ENCODE peak calls at places on chromosomes 6 and 20, in seven cellular contexts. One of them, this sample, is unnamed.

GRCh38 chr20:22827916-22828315 is 207.2 kb upstream of the SSTR4 start:
- DNase-seq in aorta: no peak
- DNase-seq in endodermal cell: peak; percentile 23
- DNase-seq in SHP77 treated with DMSO at 0.1 percent for 48 hours: no peak
- DNase-seq in mucosa of gallbladder: no peak
- DNase-seq in neural crest cell: no peak
- DNase-seq in heart left ventricle: no peak
- DNase-seq in this sample: no peak

GRCh38 chr20:43959079-43959919 is 44.6 kb downstream of the TOX2 start:
- DNase-seq in aorta: peak; percentile 32
- DNase-seq in heart left ventricle: no peak
- DNase-seq in neural crest cell: no peak
- DNase-seq in SHP77 treated with DMSO at 0.1 percent for 48 hours: no peak
- DNase-seq in endodermal cell: peak; percentile 46
- DNase-seq in mucosa of gallbladder: peak; percentile 58
- DNase-seq in this sample: no peak

GRCh38 chr6:129191275-129191674 is 308.3 kb downstream of the LAMA2 start:
- DNase-seq in SHP77 treated with DMSO at 0.1 percent for 48 hours: no peak
- DNase-seq in endodermal cell: no peak
- DNase-seq in neural crest cell: no peak
- DNase-seq in aorta: no peak
- DNase-seq in mucosa of gallbladder: no peak
- DNase-seq in heart left ventricle: no peak
- DNase-seq in this sample: no peak

GRCh38 chr6:3119040-3119723 is 671 bp downstream of the BPHL start:
- DNase-seq in SHP77 treated with DMSO at 0.1 percent for 48 hours: peak; percentile 41
- DNase-seq in aorta: no peak
- DNase-seq in endodermal cell: no peak
- DNase-seq in neural crest cell: no peak
- DNase-seq in heart left ventricle: no peak
- DNase-seq in mucosa of gallbladder: no peak
- DNase-seq in this sample: no peak

GRCh38 chr6:147949981-147950622 is 392.5 kb upstream of the SASH1 start:
- DNase-seq in aorta: no peak
- DNase-seq in endodermal cell: no peak
- DNase-seq in SHP77 treated with DMSO at 0.1 percent for 48 hours: no peak
- DNase-seq in neural crest cell: no peak
- DNase-seq in mucosa of gallbladder: no peak
- DNase-seq in heart left ventricle: no peak
- DNase-seq in this sample: no peak

GRCh38 chr6:26170181-26170580 is 83.0 kb downstream of the HFE start:
- DNase-seq in heart left ventricle: no peak
- DNase-seq in mucosa of gallbladder: no peak
- DNase-seq in aorta: no peak
- DNase-seq in neural crest cell: no peak
- DNase-seq in endodermal cell: no peak
- DNase-seq in SHP77 treated with DMSO at 0.1 percent for 48 hours: no peak
- DNase-seq in this sample: no peak

GRCh38 chr20:10079964-10080363 is 45.2 kb downstream of the ANKEF1 start:
- DNase-seq in aorta: no peak
- DNase-seq in endodermal cell: no peak
- DNase-seq in SHP77 treated with DMSO at 0.1 percent for 48 hours: no peak
- DNase-seq in neural crest cell: no peak
- DNase-seq in mucosa of gallbladder: no peak
- DNase-seq in heart left ventricle: no peak
- DNase-seq in this sample: no peak

GRCh38 chr6:41741625-41742490 is 5.3 kb downstream of the PGC start:
- DNase-seq in heart left ventricle: no peak
- DNase-seq in SHP77 treated with DMSO at 0.1 percent for 48 hours: no peak
- DNase-seq in endodermal cell: no peak
- DNase-seq in mucosa of gallbladder: peak; percentile 73
- DNase-seq in neural crest cell: no peak
- DNase-seq in aorta: no peak
- DNase-seq in this sample: no peak

GRCh38 chr20:8305449-8305978 is 173.4 kb downstream of the PLCB1 start:
- DNase-seq in neural crest cell: peak; percentile 9
- DNase-seq in SHP77 treated with DMSO at 0.1 percent for 48 hours: peak; percentile 42
- DNase-seq in heart left ventricle: peak; percentile 27
- DNase-seq in endodermal cell: peak; percentile 92
- DNase-seq in mucosa of gallbladder: peak; percentile 62
- DNase-seq in aorta: peak; percentile 67
- DNase-seq in this sample: peak; percentile 67

GRCh38 chr6:7106215-7106751 is 1.5 kb upstream of the RREB1 start:
- DNase-seq in mucosa of gallbladder: no peak
- DNase-seq in neural crest cell: no peak
- DNase-seq in SHP77 treated with DMSO at 0.1 percent for 48 hours: no peak
- DNase-seq in heart left ventricle: no peak
- DNase-seq in aorta: no peak
- DNase-seq in endodermal cell: no peak
- DNase-seq in this sample: no peak

GRCh38 chr20:17344775-17345174 is 117.9 kb downstream of the PCSK2 start:
- DNase-seq in endodermal cell: no peak
- DNase-seq in mucosa of gallbladder: no peak
- DNase-seq in neural crest cell: no peak
- DNase-seq in aorta: no peak
- DNase-seq in heart left ventricle: no peak
- DNase-seq in SHP77 treated with DMSO at 0.1 percent for 48 hours: no peak
- DNase-seq in this sample: no peak

GRCh38 chr6:87641065-87641692 is 51.2 kb downstream of the ORC3 start:
- DNase-seq in heart left ventricle: no peak
- DNase-seq in mucosa of gallbladder: no peak
- DNase-seq in aorta: no peak
- DNase-seq in SHP77 treated with DMSO at 0.1 percent for 48 hours: no peak
- DNase-seq in endodermal cell: no peak
- DNase-seq in neural crest cell: no peak
- DNase-seq in this sample: no peak

GRCh38 chr6:158290659-158291058 is 21.6 kb upstream of the TULP4 start:
- DNase-seq in heart left ventricle: no peak
- DNase-seq in SHP77 treated with DMSO at 0.1 percent for 48 hours: no peak
- DNase-seq in mucosa of gallbladder: no peak
- DNase-seq in neural crest cell: no peak
- DNase-seq in endodermal cell: no peak
- DNase-seq in aorta: no peak
- DNase-seq in this sample: no peak

GRCh38 chr20:5557123-5557522 is 193.1 kb upstream of the SHLD1 start:
- DNase-seq in SHP77 treated with DMSO at 0.1 percent for 48 hours: peak; percentile 8
- DNase-seq in endodermal cell: peak; percentile 88
- DNase-seq in neural crest cell: peak; percentile 35
- DNase-seq in mucosa of gallbladder: no peak
- DNase-seq in heart left ventricle: peak; percentile 46
- DNase-seq in aorta: no peak
- DNase-seq in this sample: peak; percentile 64

GRCh38 chr6:37170273-37171140 is 555 bp downstream of the PIM1 start:
- DNase-seq in mucosa of gallbladder: peak; percentile 45
- DNase-seq in SHP77 treated with DMSO at 0.1 percent for 48 hours: no peak
- DNase-seq in heart left ventricle: peak; percentile 68
- DNase-seq in aorta: peak; percentile 85
- DNase-seq in neural crest cell: peak; percentile 44
- DNase-seq in endodermal cell: peak; percentile 81
- DNase-seq in this sample: peak; percentile 69

This sample was measured in D341Med.